ENCODE peak calls at places on chromosome 15, in seven cellular contexts. J is CD8-positive, alpha-beta T cell; K is heart left ventricle; U is astrocyte of the spinal cord; N is upper lobe of right lung; I is small intestine; C is endothelial cell of umbilical vein. A is an unnamed sample.

GRCh38 chr15:70528270-70528706 is 235.1 kb downstream of the UACA start:
- DNase-seq in U (peak; percentile 46), I (peak; percentile 96), K (no peak), J (no peak), C (peak; percentile 70), N (no peak), A (no peak)

GRCh38 chr15:99042909-99043308 is 35.3 kb upstream of the PGPEP1L start:
- DNase-seq in K (no peak), N (peak; percentile 12), J (no peak), U (no peak), I (no peak), C (no peak), A (no peak)

GRCh38 chr15:51533672-51534398 is 88.7 kb downstream of the DMXL2 start:
- DNase-seq in C (no peak), U (no peak), J (no peak), K (no peak), I (no peak), N (no peak), A (no peak)

GRCh38 chr15:60809375-60809774 is 330.4 kb upstream of the ICE2 start:
- DNase-seq in I (peak; percentile 9), C (no peak), K (no peak), J (no peak), U (no peak), N (no peak), A (no peak)

GRCh38 chr15:97909291-97909891 is 51.1 kb upstream of the ARRDC4 start:
- DNase-seq in U (peak; percentile 49), K (no peak), I (peak; percentile 75), C (peak; percentile 63), J (peak; percentile 30), N (peak; percentile 75), A (no peak)

GRCh38 chr15:63907521-63907920 is 73.8 kb upstream of the HERC1 start:
- DNase-seq in N (no peak), I (no peak), J (no peak), C (no peak), K (no peak), U (no peak), A (no peak)

GRCh38 chr15:36106640-36107335 is 472.6 kb upstream of the CDIN1 start:
- DNase-seq in J (no peak), K (peak; percentile 31), U (no peak), C (no peak), N (no peak), I (no peak), A (no peak)

GRCh38 chr15:57496946-57497944 is 94.5 kb upstream of the MYZAP start:
- DNase-seq in J (no peak), I (peak; percentile 55), K (peak; percentile 62), U (no peak), N (no peak), C (no peak), A (no peak)

GRCh38 chr15:83174891-83175290 is 32.7 kb downstream of the HDGFL3 start:
- DNase-seq in K (no peak), U (no peak), I (no peak), C (no peak), J (no peak), N (no peak), A (no peak)

GRCh38 chr15:51359981-51360380 is 18.5 kb downstream of the GLDN start:
- DNase-seq in J (no peak), I (no peak), N (no peak), K (no peak), U (no peak), C (no peak), A (no peak)

GRCh38 chr15:67097893-67098740 is 32.7 kb downstream of the SMAD3 start:
- DNase-seq in J (no peak), I (no peak), K (no peak), N (no peak), C (no peak), U (peak; percentile 95), A (peak; percentile 91)

GRCh38 chr15:84840741-84841429 is 23.7 kb downstream of the ALPK3 start:
- DNase-seq in C (peak; percentile 28), J (no peak), N (peak; percentile 91), K (peak; percentile 92), U (peak; percentile 32), I (peak; percentile 83), A (no peak)

GRCh38 chr15:67163180-67163579 is 91.3 kb downstream of the AAGAB start:
- DNase-seq in C (no peak), U (no peak), K (no peak), N (no peak), J (no peak), I (no peak), A (no peak)

GRCh38 chr15:93664180-93664951 is 567.0 kb upstream of the MCTP2 start:
- DNase-seq in U (no peak), N (no peak), K (no peak), J (no peak), C (no peak), I (no peak), A (no peak)

GRCh38 chr15:68609618-68610017 is 30.8 kb downstream of the CORO2B start:
- DNase-seq in N (no peak), C (no peak), J (no peak), K (peak; percentile 89), U (no peak), I (no peak), A (peak; percentile 95)

GRCh38 chr15:75646944-75647364 is 758 bp upstream of the SNX33 start:
- DNase-seq in N (peak; percentile 79), K (peak; percentile 58), U (no peak), I (peak; percentile 56), J (no peak), C (no peak), A (no peak)

GRCh38 chr15:91264651-91265351 is 164.7 kb downstream of the SV2B start:
- DNase-seq in J (no peak), C (no peak), U (no peak), K (no peak), I (no peak), N (no peak), A (no peak)

GRCh38 chr15:92074161-92074560 is 220.7 kb downstream of the SLCO3A1 start:
- DNase-seq in J (no peak), C (no peak), K (no peak), N (no peak), I (no peak), U (no peak), A (no peak)

GRCh38 chr15:31328425-31328998 is 1.9 kb downstream of the KLF13 start:
- DNase-seq in C (no peak), I (no peak), U (peak; percentile 23), J (peak; percentile 53), K (no peak), N (no peak), A (no peak)

GRCh38 chr15:86935841-86936240 is 856.2 kb downstream of the AGBL1 start:
- DNase-seq in N (no peak), U (no peak), J (no peak), C (no peak), K (no peak), I (no peak), A (no peak)

GRCh38 chr15:45548753-45549520 is 26.4 kb upstream of the SLC30A4 start:
- DNase-seq in J (no peak), I (no peak), N (no peak), U (no peak), C (no peak), K (no peak), A (no peak)
- H3K4me3 ChIP-seq in J (no peak overlapping the region), I (no peak overlapping the region), N (no peak overlapping the region), U (no peak overlapping the region), C (no peak overlapping the region), K (no peak overlapping the region), A (no peak overlapping the region)

GRCh38 chr15:79689030-79689429 is 207.8 kb downstream of the MTHFS start:
- DNase-seq in C (no peak), U (no peak), I (no peak), N (no peak), J (no peak), K (no peak), A (no peak)
- H3K4me3 ChIP-seq in C (no peak overlapping the region), U (no peak overlapping the region), I (no peak overlapping the region), N (no peak overlapping the region), J (no peak overlapping the region), K (no peak overlapping the region), A (no peak overlapping the region)

GRCh38 chr15:72238586-72238985 is 7.6 kb upstream of the PKM start:
- DNase-seq in K (no peak), C (no peak), U (no peak), J (no peak), I (no peak), N (no peak), A (no peak)

GRCh38 chr15:72237286-72238224 is 6.6 kb upstream of the PKM start:
- DNase-seq in J (no peak), K (peak; percentile 82), U (peak; percentile 98), N (no peak), C (peak; percentile 90), I (peak; percentile 77), A (peak; percentile 95)

GRCh38 chr15:72233759-72234158 is 2.8 kb upstream of the PKM start:
- DNase-seq in I (no peak), N (no peak), J (no peak), U (no peak), K (no peak), C (no peak), A (no peak)

GRCh38 chr15:72235298-72235697 is 4.3 kb upstream of the PKM start:
- DNase-seq in N (no peak), I (no peak), U (no peak), C (no peak), J (no peak), K (no peak), A (no peak)

DNA sequence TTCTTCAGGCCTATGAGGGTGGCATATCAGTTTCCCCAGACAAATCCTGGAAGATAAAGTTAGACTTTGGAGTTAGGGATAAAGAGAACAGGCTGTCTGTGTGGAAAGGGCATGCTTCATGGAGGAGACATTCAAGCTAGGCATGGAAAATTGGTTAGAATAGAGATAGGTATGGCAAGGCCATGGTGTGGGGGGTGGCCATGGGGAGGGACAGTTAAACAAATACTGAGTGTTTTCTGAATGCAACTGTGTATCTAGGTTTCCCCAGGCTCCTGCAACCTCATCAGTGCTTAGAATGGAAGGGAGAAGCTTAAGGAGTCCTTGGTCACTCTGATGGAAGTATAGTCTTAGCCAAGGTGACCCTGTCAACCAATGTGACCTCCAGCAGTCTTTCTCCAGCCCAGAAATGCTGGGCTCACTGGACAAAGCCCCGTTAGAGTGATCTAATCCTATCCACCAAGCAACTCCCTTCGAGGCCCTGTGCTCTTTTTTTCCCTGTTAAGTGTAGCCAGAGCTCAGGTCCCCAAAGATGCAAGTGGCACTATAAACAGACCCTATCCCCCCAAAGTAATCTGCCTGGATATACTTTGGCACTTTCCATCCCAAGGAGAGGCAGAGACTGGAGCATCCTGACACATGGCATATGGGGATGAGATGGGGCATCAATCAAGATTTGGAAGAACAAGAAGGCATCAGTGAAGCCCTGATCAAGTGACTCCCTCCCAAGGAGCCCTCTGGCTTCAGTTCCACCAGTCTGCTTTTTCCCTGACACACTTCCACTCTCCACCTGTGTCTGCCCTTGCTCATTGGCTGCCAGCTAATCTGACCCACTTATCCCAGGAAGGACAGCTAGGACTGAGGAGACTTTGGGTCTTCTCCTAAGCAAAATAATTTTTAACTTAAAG is 5.6 kb upstream of the PKM start:
- DNase-seq in K (no peak), U (no peak), N (no peak), I (no peak), C (no peak), J (no peak), A (no peak)
- H3K4me3 ChIP-seq in K (no peak overlapping the region), U (peak overlapping the region; percentile 45), N (no peak overlapping the region), I (no peak overlapping the region), C (peak overlapping the region; percentile 59), J (no peak overlapping the region), A (peak overlapping the region; percentile 22)

DNA sequence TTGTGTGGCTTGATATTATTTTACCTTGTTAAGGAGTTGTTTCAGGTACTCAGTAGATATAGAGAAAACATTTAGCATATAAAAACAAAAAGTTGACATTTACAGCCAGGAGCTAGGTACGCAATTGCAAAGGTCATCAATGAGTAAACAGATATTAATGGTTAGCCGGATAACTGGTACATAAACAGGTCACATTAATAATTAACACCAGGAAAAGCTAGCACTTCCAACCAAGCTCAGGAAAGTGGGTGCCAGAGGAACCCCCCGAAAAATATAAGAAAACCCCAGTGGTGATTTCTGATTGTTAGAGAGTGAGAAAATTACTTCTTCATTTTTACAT is 146.6 kb upstream of the NR2F2 start:
- DNase-seq in I (peak; percentile 66), K (no peak), C (no peak), U (no peak), N (no peak), J (no peak), A (no peak)
- H3K4me3 ChIP-seq in I (no peak overlapping the region), K (no peak overlapping the region), C (no peak overlapping the region), U (no peak overlapping the region), N (no peak overlapping the region), J (no peak overlapping the region), A (no peak overlapping the region)